ENCODE peak calls at places on chromosome 3, in eight cellular contexts. S is SK-N-SH, Q is PC-3, B is neural progenitor cell, R is GM23248, Z is OCI-LY7, V is HCT116, J is MM.1S. E is an unnamed sample. For H3K9me3 and H3K4me1, the result is how much of the 10 kb centered on the place peaks cover.

GRCh38 chr3:33318709-33319380 is 41.6 kb downstream of the FBXL2 start:
- DNase-seq in S (no peak), Q (peak), B (no peak), R (no peak), Z (peak), V (no peak), J (no peak), E (no peak)

GRCh38 chr3:104564045-104564643 is 802.6 kb upstream of the ALCAM start:
- DNase-seq in S (no peak), Q (peak), B (peak), R (peak), Z (peak), V (peak), J (peak), E (peak)

GRCh38 chr3:42300013-42300412 is 34.0 kb upstream of the CCK start:
- DNase-seq in S (no peak), Q (peak), B (peak), R (peak), Z (peak), V (no peak), J (peak), E (peak)

GRCh38 chr3:123150449-123150954 is 51.2 kb upstream of the SEC22A start:
- DNase-seq in S (no peak), Q (no peak), B (no peak), R (no peak), Z (no peak), V (no peak), J (no peak), E (no peak)

GRCh38 chr3:194930439-194931204 is 244.9 kb downstream of the FAM43A start:
- DNase-seq in S (peak), Q (peak), B (no peak), R (peak), Z (peak), V (no peak), J (no peak), E (no peak)

GRCh38 chr3:111735271-111735758 is 123.8 kb upstream of the PHLDB2 start:
- DNase-seq in S (no peak), Q (peak), B (no peak), R (peak), Z (no peak), V (peak), J (no peak), E (peak)

GRCh38 chr3:55416381-55416821 is 70.7 kb downstream of the WNT5A start:
- DNase-seq in S (peak), Q (peak), B (no peak), R (peak), Z (no peak), V (no peak), J (no peak), E (peak)

GRCh38 chr3:37291275-37291700 is 116.9 kb upstream of the LRRFIP2 start:
- DNase-seq in S (no peak), Q (peak), B (no peak), R (peak), Z (no peak), V (no peak), J (no peak), E (no peak)

GRCh38 chr3:149801639-149802038 is 9.3 kb upstream of the ANKUB1 start:
- DNase-seq in S (no peak), Q (no peak), B (no peak), R (no peak), Z (no peak), V (no peak), J (no peak), E (no peak)

GRCh38 chr3:191775451-191776233 is 314.7 kb downstream of the PYDC2 start:
- DNase-seq in S (no peak), Q (peak), B (no peak), R (peak), Z (no peak), V (peak), J (no peak), E (no peak)

GRCh38 chr3:47003461-47004368 is 24.2 kb downstream of the NBEAL2 start:
- DNase-seq in S (peak), Q (no peak), B (no peak), R (no peak), Z (no peak), V (no peak), J (no peak), E (no peak)

GRCh38 chr3:36647423-36647853 is 116.9 kb downstream of the DCLK3 start:
- DNase-seq in S (no peak), Q (no peak), B (no peak), R (peak), Z (no peak), V (no peak), J (no peak), E (no peak)

GRCh38 chr3:156594229-156594683 is 39.3 kb upstream of the SSR3 start:
- DNase-seq in S (no peak), Q (no peak), B (no peak), R (peak), Z (no peak), V (no peak), J (no peak), E (peak)

GRCh38 chr3:31654998-31655397 is 122.3 kb downstream of the STT3B start:
- DNase-seq in S (no peak), Q (no peak), B (no peak), R (no peak), Z (no peak), V (no peak), J (no peak), E (no peak)

GRCh38 chr3:115418583-115418982 is 204.7 kb upstream of the GAP43 start:
- DNase-seq in S (no peak), Q (no peak), B (no peak), R (no peak), Z (peak), V (no peak), J (no peak), E (no peak)

GRCh38 chr3:42247576-42248027 is 18.4 kb downstream of the CCK start:
- DNase-seq in S (peak), Q (peak), B (peak), R (peak), Z (peak), V (peak), J (peak), E (peak)

GRCh38 chr3:102193255-102193654 is 241.6 kb upstream of the ZPLD1 start:
- DNase-seq in S (no peak), Q (no peak), B (no peak), R (no peak), Z (no peak), V (no peak), J (no peak), E (no peak)

GRCh38 chr3:39639344-39640236 is 169.8 kb upstream of the MYRIP start:
- DNase-seq in S (no peak), Q (peak), B (peak), R (peak), Z (no peak), V (peak), J (no peak), E (peak)

GRCh38 chr3:8458235-8458634 is 43.4 kb upstream of the LMCD1 start:
- DNase-seq in S (no peak), Q (no peak), B (no peak), R (peak), Z (no peak), V (no peak), J (no peak), E (no peak)

GRCh38 chr3:22156868-22157267 is 405.9 kb upstream of the ZNF385D start:
- DNase-seq in S (no peak), Q (peak), B (no peak), R (no peak), Z (no peak), V (no peak), J (no peak), E (peak)

GRCh38 chr3:78659386-78659987 is 1108.3 kb downstream of the ROBO1 start:
- DNase-seq in S (peak), Q (peak), B (peak), R (peak), Z (peak), V (peak), J (peak), E (peak)

GRCh38 chr3:109731639-109732473 is 394.5 kb upstream of the DPPA4 start:
- DNase-seq in S (peak), Q (peak), B (peak), R (peak), Z (peak), V (peak), J (peak), E (peak)

GRCh38 chr3:102069211-102069662 is 219.9 kb downstream of the NFKBIZ start:
- DNase-seq in S (no peak), Q (peak), B (no peak), R (peak), Z (no peak), V (no peak), J (no peak), E (peak)

GRCh38 chr3:126530171-126531050 is 6.5 kb downstream of the CHST13 start:
- DNase-seq in S (no peak), Q (no peak), B (no peak), R (no peak), Z (no peak), V (no peak), J (no peak), E (no peak)

GRCh38 chr3:102979682-102980378 is 545.0 kb downstream of the ZPLD1 start:
- DNase-seq in S (peak), Q (peak), B (no peak), R (peak), Z (no peak), V (peak), J (no peak), E (peak)

GRCh38 chr3:14784087-14784596 is 34.6 kb upstream of the FGD5 start:
- DNase-seq in S (peak), Q (no peak), B (peak), R (no peak), Z (no peak), V (no peak), J (no peak), E (peak)

GRCh38 chr3:107699682-107700081 is 176.9 kb downstream of the BBX start:
- DNase-seq in S (no peak), Q (no peak), B (no peak), R (peak), Z (no peak), V (no peak), J (no peak), E (no peak)

GRCh38 chr3:535566-536416 is 339.2 kb downstream of the CHL1 start:
- DNase-seq in S (peak), Q (no peak), B (peak), R (peak), Z (no peak), V (no peak), J (no peak), E (peak)

GRCh38 chr3:36418296-36418695 is 38.0 kb downstream of the STAC start:
- DNase-seq in S (no peak), Q (peak), B (no peak), R (peak), Z (no peak), V (no peak), J (no peak), E (no peak)

GRCh38 chr3:70244422-70244821 is 68.0 kb downstream of the MDFIC2 start:
- DNase-seq in S (no peak), Q (no peak), B (no peak), R (no peak), Z (no peak), V (no peak), J (no peak), E (no peak)

GRCh38 chr3:27657404-27657803 is 64.7 kb downstream of the EOMES start:
- DNase-seq in S (no peak), Q (peak), B (no peak), R (peak), Z (no peak), V (no peak), J (no peak), E (no peak)

GRCh38 chr3:100891827-100892226 is 101.4 kb downstream of the ABI3BP start:
- DNase-seq in S (no peak), Q (peak), B (no peak), R (no peak), Z (no peak), V (no peak), J (no peak), E (no peak)

GRCh38 chr3:24493951-24494615 is 567 bp downstream of the THRB start:
- DNase-seq in S (peak), Q (peak), B (peak), R (peak), Z (no peak), V (no peak), J (no peak), E (peak)

GRCh38 chr3:18111702-18112311 is 313.3 kb downstream of the SATB1 start:
- DNase-seq in S (peak), Q (peak), B (peak), R (peak), Z (peak), V (peak), J (peak), E (no peak)

GRCh38 chr3:64796597-64796996 is 108.8 kb upstream of the ADAMTS9 start:
- DNase-seq in S (no peak), Q (peak), B (no peak), R (no peak), Z (no peak), V (no peak), J (no peak), E (no peak)

GRCh38 chr3:43286115-43286885 is at the start of gene SNRK:
- DNase-seq in S (peak), Q (peak), B (peak), R (peak), Z (peak), V (peak), J (peak), E (peak)

GRCh38 chr3:126442099-126442848 is 33.4 kb downstream of the ZXDC start:
- DNase-seq in S (no peak), Q (no peak), B (no peak), R (no peak), Z (no peak), V (no peak), J (no peak), E (no peak)

GRCh38 chr3:29255854-29256696 is 24.8 kb upstream of the RBMS3 start:
- DNase-seq in S (no peak), Q (peak), B (no peak), R (peak), Z (no peak), V (no peak), J (peak), E (no peak)

GRCh38 chr3:129687586-129688125 is 81.2 kb upstream of the PLXND1 start:
- DNase-seq in S (no peak), Q (no peak), B (no peak), R (peak), Z (no peak), V (no peak), J (no peak), E (no peak)

GRCh38 chr3:25780618-25781017 is 2.6 kb downstream of the NGLY1 start:
- DNase-seq in S (no peak), Q (no peak), B (no peak), R (no peak), Z (no peak), V (no peak), J (no peak), E (no peak)

GRCh38 chr3:25781145-25781757 is 2.0 kb downstream of the NGLY1 start:
- DNase-seq in S (no peak), Q (no peak), B (no peak), R (no peak), Z (no peak), V (no peak), J (no peak), E (no peak)

DNA sequence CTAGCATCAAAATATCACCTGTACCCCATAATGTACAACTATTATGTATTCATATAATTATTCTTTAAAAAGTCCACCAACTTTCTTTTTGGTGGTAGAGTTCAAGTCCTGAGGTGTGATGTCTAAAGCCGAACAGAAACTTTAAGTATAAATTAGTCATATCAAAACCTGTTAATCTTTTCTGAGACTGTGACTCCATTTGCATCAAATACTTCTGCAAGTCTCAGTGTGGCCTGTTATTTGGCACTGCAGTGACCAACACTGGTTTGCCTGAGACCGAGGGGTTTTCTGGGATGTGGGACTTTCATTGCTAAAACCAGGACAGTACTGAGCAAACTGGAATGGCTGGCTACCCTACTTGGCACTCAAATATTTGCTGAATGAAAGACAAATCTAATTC is 7.3 kb downstream of the NGLY1 start:
- DNase-seq in S (no peak), Q (no peak), B (no peak), R (no peak), Z (no peak), V (no peak), J (no peak), E (no peak)
- H3K9me3 ChIP-seq in S (under half), Q (under half), B (under half), R (under half), Z (under half), V (under half), J (under half), E (under half)

GRCh38 chr3:30616347-30617027 is 10.1 kb downstream of the TGFBR2 start:
- DNase-seq in S (no peak), Q (no peak), B (no peak), R (no peak), Z (no peak), V (no peak), J (no peak), E (no peak)
- H3K4me1 ChIP-seq in S (half or more), Q (under half), B (under half), R (half or more), Z (half or more), V (half or more), J (under half), E (under half)

DNA sequence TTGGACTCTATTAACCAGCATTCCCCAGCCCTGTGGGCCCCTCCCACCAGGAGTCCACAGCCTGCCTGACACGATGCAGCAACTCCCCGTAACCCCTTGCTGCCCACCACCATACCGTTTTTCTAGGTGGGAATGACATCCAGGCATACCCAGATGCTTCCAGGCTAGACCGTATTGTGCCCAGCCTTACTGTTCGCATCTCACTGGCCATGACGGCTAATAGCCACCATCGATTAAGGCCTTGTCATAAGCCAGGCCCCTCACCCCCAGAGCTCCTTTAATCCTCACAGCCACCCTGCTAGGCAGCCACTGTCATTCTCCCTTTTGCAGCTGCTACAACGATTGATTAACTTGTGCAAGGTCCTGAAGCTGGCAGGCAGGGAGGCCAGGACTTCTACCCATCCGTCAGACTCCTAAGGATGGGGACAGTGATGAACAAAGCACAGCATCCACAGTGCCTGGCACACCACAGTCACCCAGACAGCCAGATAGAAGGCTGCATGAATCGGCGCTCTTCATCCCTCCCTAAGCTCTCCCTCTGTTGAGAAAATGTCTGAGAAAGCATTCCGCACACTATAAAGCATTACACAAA is 60.0 kb upstream of the FLNB start:
- DNase-seq in S (no peak), Q (no peak), B (peak), R (no peak), Z (no peak), V (no peak), J (no peak), E (no peak)
- TF ChIP-seq EZH2phosphoT487 in S (no peak), Q (no peak), B (no peak), R (no peak), Z (no peak), V (no peak), J (no peak), E (no peak)

GRCh38 chr3:118846176-118846575 is 188.5 kb downstream of the IGSF11 start:
- DNase-seq in S (no peak), Q (no peak), B (no peak), R (no peak), Z (no peak), V (no peak), J (no peak), E (no peak)

GRCh38 chr3:118838871-118839270 is 195.8 kb downstream of the IGSF11 start:
- DNase-seq in S (no peak), Q (no peak), B (no peak), R (no peak), Z (no peak), V (no peak), J (no peak), E (no peak)

GRCh38 chr3:118842147-118842863 is 192.3 kb downstream of the IGSF11 start:
- DNase-seq in S (no peak), Q (peak), B (peak), R (peak), Z (no peak), V (peak), J (peak), E (no peak)
- H3K9me3 ChIP-seq in S (under half), Q (under half), B (under half), R (under half), Z (under half), V (under half), J (under half), E (under half)

E was measured in hepatocyte.